ENCODE peak calls at places on chromosome 9, in ten cellular contexts. A is right atrium auricular region; H is transverse colon; O is CD8-positive, alpha-beta T cell; E is mesendoderm; V is GM23248; F is fibroblast of lung; K is naive thymus-derived CD4-positive, alpha-beta T cell; N is OCI-LY7; P is RWPE2. M is an unnamed sample. For H3K4me1 and H3K36me3, the result is how much of the 10 kb centered on the place peaks cover.

GRCh38 chr9:389758-390157 is 175.1 kb downstream of the DOCK8 start:
- DNase-seq in A (no peak), H (no peak), O (no peak), E (no peak), V (no peak), F (no peak), K (no peak), N (no peak), P (no peak), M (no peak)

GRCh38 chr9:114754574-114754973 is 51.3 kb downstream of the TNFSF15 start:
- DNase-seq in A (no peak), H (no peak), O (no peak), E (no peak), V (no peak), F (no peak), K (no peak), N (peak), P (no peak), M (no peak)

GRCh38 chr9:68704804-68705635 is at the start of gene PIP5K1B:
- DNase-seq in A (no peak), H (peak), O (no peak), E (peak), V (peak), F (peak), K (no peak), N (peak), P (peak), M (peak)

GRCh38 chr9:126307306-126308061 is 19.1 kb upstream of the MVB12B start:
- DNase-seq in A (no peak), H (no peak), O (peak), E (no peak), V (no peak), F (no peak), K (no peak), N (no peak), P (no peak), M (no peak)

GRCh38 chr9:75228893-75229292 is 140.6 kb downstream of the OSTF1 start:
- DNase-seq in A (no peak), H (peak), O (no peak), E (no peak), V (no peak), F (no peak), K (no peak), N (no peak), P (no peak), M (no peak)

GRCh38 chr9:109742759-109743388 is 37.1 kb upstream of the PALM2AKAP2 start:
- DNase-seq in A (no peak), H (no peak), O (no peak), E (peak), V (peak), F (peak), K (no peak), N (no peak), P (no peak), M (no peak)

GRCh38 chr9:16118090-16118489 is 565.2 kb downstream of the CCDC171 start:
- DNase-seq in A (no peak), H (no peak), O (no peak), E (no peak), V (no peak), F (no peak), K (no peak), N (no peak), P (no peak), M (no peak)

GRCh38 chr9:4857163-4857562 is 64.4 kb downstream of the RCL1 start:
- DNase-seq in A (no peak), H (no peak), O (no peak), E (no peak), V (peak), F (peak), K (no peak), N (no peak), P (no peak), M (no peak)

GRCh38 chr9:82188817-82189216 is 200.2 kb downstream of the SPATA31D1 start:
- DNase-seq in A (no peak), H (no peak), O (no peak), E (peak), V (no peak), F (no peak), K (no peak), N (peak), P (no peak), M (no peak)

GRCh38 chr9:76868897-76869296 is 37.0 kb downstream of the PRUNE2 start:
- DNase-seq in A (no peak), H (no peak), O (no peak), E (no peak), V (peak), F (peak), K (no peak), N (no peak), P (no peak), M (no peak)

GRCh38 chr9:133561976-133562554 is 27.6 kb downstream of the ADAMTSL2 start:
- DNase-seq in A (no peak), H (no peak), O (no peak), E (no peak), V (no peak), F (no peak), K (no peak), N (no peak), P (no peak), M (no peak)

GRCh38 chr9:35367451-35367850 is 122.5 kb upstream of the RUSC2 start:
- DNase-seq in A (no peak), H (no peak), O (no peak), E (peak), V (peak), F (peak), K (no peak), N (no peak), P (no peak), M (no peak)

GRCh38 chr9:127935765-127936221 is 1.9 kb downstream of the DPM2 start:
- DNase-seq in A (no peak), H (no peak), O (no peak), E (no peak), V (peak), F (peak), K (no peak), N (no peak), P (no peak), M (no peak)

GRCh38 chr9:89428901-89429890 is 68.7 kb downstream of the SEMA4D start:
- DNase-seq in A (no peak), H (peak), O (peak), E (peak), V (no peak), F (no peak), K (peak), N (peak), P (no peak), M (peak)

GRCh38 chr9:129548571-129549135 is 72.2 kb downstream of the C9orf50 start:
- DNase-seq in A (no peak), H (no peak), O (no peak), E (no peak), V (peak), F (no peak), K (no peak), N (no peak), P (no peak), M (no peak)

GRCh38 chr9:444528-444927 is 229.9 kb downstream of the DOCK8 start:
- DNase-seq in A (no peak), H (no peak), O (no peak), E (peak), V (no peak), F (peak), K (no peak), N (no peak), P (no peak), M (peak)

GRCh38 chr9:83315649-83316048 is 222.6 kb downstream of the FRMD3 start:
- DNase-seq in A (no peak), H (no peak), O (no peak), E (no peak), V (no peak), F (no peak), K (no peak), N (no peak), P (no peak), M (no peak)

GRCh38 chr9:20032413-20033006 is 243.7 kb upstream of the SLC24A2 start:
- DNase-seq in A (no peak), H (no peak), O (no peak), E (no peak), V (no peak), F (no peak), K (no peak), N (no peak), P (no peak), M (no peak)

GRCh38 chr9:114174876-114175771 is 19.8 kb downstream of the COL27A1 start:
- DNase-seq in A (no peak), H (peak), O (no peak), E (no peak), V (peak), F (peak), K (no peak), N (no peak), P (no peak), M (no peak)

DNA sequence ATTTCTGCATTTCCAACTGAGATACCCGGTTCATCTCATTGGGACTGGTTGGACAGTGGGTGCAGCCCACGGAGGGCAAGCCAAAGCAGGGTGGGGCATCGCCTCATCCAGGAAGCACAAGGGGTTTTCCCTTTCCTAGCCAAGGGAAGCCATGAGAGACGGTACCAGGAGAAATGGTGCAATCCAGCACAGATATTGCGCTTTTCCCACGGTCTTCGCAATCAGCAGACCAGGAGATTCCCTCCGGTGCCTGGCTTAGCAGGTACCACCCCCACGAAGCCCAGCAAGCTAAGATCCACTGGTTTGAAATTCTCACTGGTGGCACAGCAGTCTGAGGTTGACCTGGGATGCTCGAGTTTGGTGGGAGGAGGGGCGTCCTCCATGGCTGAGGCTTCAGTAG is 527.0 kb downstream of the TLE1 start:
- DNase-seq in A (no peak), H (no peak), O (no peak), E (no peak), V (no peak), F (no peak), K (no peak), N (no peak), P (no peak), M (no peak)
- H3K4me1 ChIP-seq in A (under half), H (under half), O (under half), E (under half), V (under half), F (under half), K (under half), N (under half), P (under half), M (under half)

GRCh38 chr9:9855503-9856078 is 757.2 kb downstream of the PTPRD start:
- DNase-seq in A (no peak), H (no peak), O (no peak), E (no peak), V (no peak), F (no peak), K (no peak), N (no peak), P (no peak), M (no peak)
- H3K36me3 ChIP-seq in A (under half), H (under half), O (under half), E (under half), V (under half), F (under half), K (under half), N (under half), P (under half), M (under half)

GRCh38 chr9:95383198-95383673 is 65.7 kb upstream of the FANCC start:
- DNase-seq in A (no peak), H (no peak), O (no peak), E (peak), V (peak), F (peak), K (no peak), N (no peak), P (no peak), M (peak)
- H3K4me1 ChIP-seq in A (under half), H (under half), O (under half), E (under half), V (under half), F (under half), K (under half), N (under half), P (under half), M (under half)

DNA sequence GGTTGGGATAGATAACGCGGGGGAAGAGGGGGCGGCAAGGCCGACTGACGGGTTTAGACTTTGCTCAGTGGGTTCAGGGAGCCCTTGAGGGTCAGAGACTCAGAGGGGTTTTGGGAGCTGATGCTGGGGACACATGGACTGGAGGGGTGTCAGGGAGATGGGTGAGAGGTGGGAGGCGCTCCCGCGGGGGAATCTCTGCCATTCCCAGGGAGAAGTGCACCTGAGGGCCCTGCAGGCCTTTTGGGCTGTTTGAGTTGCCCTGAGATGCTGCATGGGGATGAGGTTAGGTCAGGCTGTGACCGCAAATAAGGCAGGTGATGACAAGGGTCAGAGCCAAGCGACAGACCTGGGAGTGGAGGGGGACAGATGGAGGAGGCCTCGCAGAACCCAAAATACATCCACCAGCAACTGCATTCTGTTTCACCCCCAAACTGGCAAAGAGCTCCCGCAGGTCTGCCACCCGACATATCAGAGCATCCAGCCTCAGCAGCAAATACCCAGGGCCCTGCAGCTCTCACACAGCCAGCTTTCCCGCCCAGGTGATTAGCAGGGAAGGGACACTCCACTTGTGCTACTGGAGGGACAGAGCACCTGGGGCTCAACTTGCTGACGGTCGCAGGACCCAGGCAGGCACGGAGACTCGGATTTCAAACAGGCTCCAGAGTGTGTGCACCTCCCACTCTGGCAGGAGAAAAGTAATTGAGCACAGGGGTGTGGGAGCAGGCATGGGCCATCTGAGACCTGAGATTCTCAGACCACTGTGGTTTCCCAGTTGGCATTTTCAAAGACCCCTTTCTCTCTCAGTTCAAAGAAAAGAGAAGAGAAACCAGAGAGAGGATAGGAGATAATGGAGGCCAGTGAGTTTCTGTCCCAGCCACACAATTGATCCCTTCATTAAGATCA is 26.4 kb downstream of the TMOD1 start:
- DNase-seq in A (no peak), H (no peak), O (no peak), E (peak), V (no peak), F (no peak), K (no peak), N (no peak), P (no peak), M (no peak)
- H3K36me3 ChIP-seq in A (under half), H (under half), O (under half), E (under half), V (under half), F (under half), K (under half), N (under half), P (under half), M (under half)

GRCh38 chr9:116686693-116687073 is 422 bp upstream of the TRIM32 start:
- DNase-seq in A (no peak), H (no peak), O (no peak), E (no peak), V (peak), F (no peak), K (no peak), N (no peak), P (no peak), M (no peak)

GRCh38 chr9:116689117-116689516 is 2.0 kb downstream of the TRIM32 start:
- DNase-seq in A (no peak), H (no peak), O (no peak), E (no peak), V (no peak), F (no peak), K (no peak), N (no peak), P (no peak), M (no peak)

GRCh38 chr9:116687074-116687761 is at the start of gene TRIM32:
- DNase-seq in A (peak), H (peak), O (peak), E (peak), V (peak), F (peak), K (peak), N (peak), P (peak), M (peak)

GRCh38 chr9:116686135-116686534 is 970 bp upstream of the TRIM32 start:
- DNase-seq in A (no peak), H (no peak), O (no peak), E (no peak), V (peak), F (no peak), K (no peak), N (no peak), P (no peak), M (no peak)

GRCh38 chr9:116687762-116688160 is 656 bp downstream of the TRIM32 start:
- DNase-seq in A (no peak), H (no peak), O (no peak), E (peak), V (peak), F (no peak), K (no peak), N (peak), P (no peak), M (no peak)
- H3K4me1 ChIP-seq in A (under half), H (under half), O (under half), E (under half), V (half or more), F (under half), K (under half), N (under half), P (under half), M (under half)

GRCh38 chr9:136383436-136383835 is 10.0 kb upstream of the CARD9 start:
- DNase-seq in A (no peak), H (no peak), O (no peak), E (no peak), V (no peak), F (no peak), K (no peak), N (no peak), P (no peak), M (no peak)

GRCh38 chr9:136385015-136385414 is 11.5 kb upstream of the CARD9 start:
- DNase-seq in A (no peak), H (no peak), O (no peak), E (no peak), V (no peak), F (no peak), K (peak), N (no peak), P (no peak), M (no peak)

GRCh38 chr9:136389396-136389795 is 10.6 kb downstream of the SNAPC4 start:
- DNase-seq in A (no peak), H (no peak), O (no peak), E (no peak), V (no peak), F (no peak), K (no peak), N (no peak), P (no peak), M (no peak)

GRCh38 chr9:136387217-136387616 is 12.8 kb downstream of the SNAPC4 start:
- DNase-seq in A (no peak), H (no peak), O (no peak), E (no peak), V (no peak), F (no peak), K (no peak), N (no peak), P (no peak), M (no peak)

GRCh38 chr9:136386018-136386417 is 12.5 kb upstream of the CARD9 start:
- DNase-seq in A (no peak), H (no peak), O (no peak), E (no peak), V (no peak), F (peak), K (no peak), N (no peak), P (no peak), M (no peak)
- H3K36me3 ChIP-seq in A (under half), H (under half), O (under half), E (under half), V (under half), F (under half), K (under half), N (half or more), P (half or more), M (half or more)

DNA sequence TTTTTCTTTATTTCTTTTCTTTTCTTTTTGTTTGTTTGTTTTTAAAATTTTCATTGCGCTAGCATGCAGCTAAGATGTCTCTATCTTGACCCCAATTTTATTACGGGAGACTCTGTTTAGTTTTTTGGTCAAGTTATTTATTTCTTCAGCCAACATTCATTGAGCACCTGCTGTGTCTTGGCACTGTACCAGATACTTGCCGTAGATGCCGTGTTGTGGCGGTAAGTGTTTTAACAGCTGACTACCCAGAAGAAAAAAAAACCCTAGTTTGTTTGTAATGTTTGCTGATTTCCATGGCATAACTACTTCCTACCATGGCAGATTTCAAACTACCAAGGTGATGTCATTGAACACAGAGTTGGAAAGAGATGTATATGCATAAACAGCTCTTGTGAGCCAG is 65.0 kb downstream of the UGCG start:
- DNase-seq in A (no peak), H (no peak), O (no peak), E (no peak), V (peak), F (peak), K (no peak), N (no peak), P (no peak), M (no peak)
- H3K4me1 ChIP-seq in A (under half), H (under half), O (under half), E (under half), V (half or more), F (under half), K (under half), N (under half), P (under half), M (under half)

DNA sequence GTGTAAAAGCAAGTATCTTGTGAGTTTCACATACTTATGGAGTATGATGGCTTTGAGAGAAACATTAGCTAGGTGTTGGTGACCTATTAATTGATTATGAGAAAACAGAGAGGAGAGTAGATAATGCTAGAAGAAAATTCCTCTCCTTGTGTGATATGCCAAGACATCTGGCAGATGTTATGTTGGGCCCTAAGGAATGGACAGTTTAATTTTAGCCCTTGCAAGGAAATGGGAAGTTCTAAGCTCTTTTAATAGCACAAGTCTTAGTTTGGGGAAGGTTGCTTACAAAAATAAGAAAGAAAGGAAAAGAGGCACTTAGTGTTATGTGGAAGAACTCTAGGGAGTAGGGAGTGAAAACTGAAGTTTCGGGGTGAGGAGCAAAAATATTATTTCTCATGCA is 5.1 kb downstream of the ZNF462 start:
- DNase-seq in A (no peak), H (no peak), O (no peak), E (no peak), V (no peak), F (no peak), K (no peak), N (no peak), P (no peak), M (no peak)
- H3K36me3 ChIP-seq in A (under half), H (under half), O (under half), E (under half), V (under half), F (under half), K (under half), N (under half), P (under half), M (under half)

GRCh38 chr9:104872959-104873850 is 54.8 kb downstream of the ABCA1 start:
- DNase-seq in A (peak), H (peak), O (no peak), E (peak), V (peak), F (peak), K (no peak), N (no peak), P (peak), M (no peak)

GRCh38 chr9:104879555-104880318 is 48.2 kb downstream of the ABCA1 start:
- DNase-seq in A (no peak), H (no peak), O (no peak), E (no peak), V (peak), F (peak), K (no peak), N (no peak), P (no peak), M (no peak)

GRCh38 chr9:104875897-104876296 is 52.1 kb downstream of the ABCA1 start:
- DNase-seq in A (no peak), H (no peak), O (no peak), E (no peak), V (no peak), F (no peak), K (no peak), N (no peak), P (no peak), M (no peak)

GRCh38 chr9:104875320-104875719 is 52.6 kb downstream of the ABCA1 start:
- DNase-seq in A (no peak), H (no peak), O (no peak), E (no peak), V (no peak), F (no peak), K (no peak), N (no peak), P (no peak), M (no peak)

DNA sequence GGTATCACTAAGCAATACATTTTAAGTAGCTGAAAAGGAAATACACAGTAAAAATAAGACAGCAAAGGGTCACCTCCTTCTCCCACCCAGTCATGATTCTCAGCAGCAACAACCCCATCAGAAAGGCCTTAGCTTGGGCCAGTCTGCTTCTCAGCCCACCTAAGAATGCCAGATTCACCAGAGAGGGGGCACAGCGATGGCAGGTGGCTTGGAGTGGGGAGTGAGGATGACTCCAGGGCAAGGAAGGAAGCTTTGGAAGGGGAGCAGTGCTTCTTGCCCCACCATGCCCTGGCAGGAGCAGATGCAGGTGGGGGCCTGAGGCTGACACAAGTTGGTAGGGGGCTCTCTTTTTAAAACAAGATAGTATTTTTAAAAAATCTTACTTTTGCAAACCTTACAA is 51.4 kb downstream of the ABCA1 start:
- DNase-seq in A (no peak), H (no peak), O (no peak), E (no peak), V (no peak), F (no peak), K (no peak), N (no peak), P (no peak), M (no peak)
- H3K4me1 ChIP-seq in A (under half), H (under half), O (under half), E (under half), V (under half), F (under half), K (under half), N (under half), P (under half), M (under half)